ENCODE peak calls at places on chromosomes 13 and 19, in four cellular contexts. I is ovary, K is small intestine, G is endothelial cell of umbilical vein. Z is an unnamed sample.

GRCh38 chr19:32219881-32220552 is 125.4 kb upstream of the ZNF507 start:
- DNase-seq in I (no peak), K (no peak), G (no peak), Z (no peak)

GRCh38 chr13:105165449-105166125 is 1369.9 kb downstream of the EFNB2 start:
- DNase-seq in G (no peak), K (peak), I (no peak), Z (no peak)

GRCh38 chr13:37427843-37428494 is 170.6 kb downstream of the POSTN start:
- DNase-seq in G (peak), K (no peak), I (no peak), Z (no peak)

GRCh38 chr19:49327878-49328544 is 3.0 kb upstream of the SLC6A16 start:
- DNase-seq in G (peak), I (no peak), K (peak), Z (no peak)

GRCh38 chr13:35857769-35858168 is 273.4 kb downstream of the DCLK1 start:
- DNase-seq in G (no peak), K (no peak), I (no peak), Z (no peak)

GRCh38 chr19:6678690-6679109 is 8.7 kb upstream of the TNFSF14 start:
- DNase-seq in I (no peak), K (no peak), G (no peak), Z (peak)

GRCh38 chr19:54660967-54661366 is 1.8 kb upstream of the LILRB4 start:
- DNase-seq in G (no peak), I (no peak), K (no peak), Z (no peak)

GRCh38 chr13:111625526-111626315 is 305.3 kb downstream of the TEX29 start:
- DNase-seq in K (no peak), I (no peak), G (no peak), Z (no peak)

GRCh38 chr13:73429691-73430090 is 370.9 kb downstream of the KLF5 start:
- DNase-seq in I (no peak), G (no peak), K (peak), Z (peak)

GRCh38 chr13:98267080-98267912 is 90.2 kb upstream of the RNF113B start:
- DNase-seq in I (no peak), G (peak), K (peak), Z (no peak)

GRCh38 chr13:98576215-98576945 is 527 bp downstream of the STK24 start:
- DNase-seq in I (peak), G (peak), K (peak), Z (no peak)

GRCh38 chr19:56076413-56076998 is 44.6 kb downstream of the ZNF787 start:
- DNase-seq in G (peak), K (peak), I (peak), Z (no peak)

GRCh38 chr19:34291235-34291634 is 36.9 kb downstream of the GARRE1 start:
- DNase-seq in G (no peak), K (no peak), I (no peak), Z (no peak)

GRCh38 chr19:34733266-34733825 is 697 bp upstream of the ZNF181 start:
- DNase-seq in G (no peak), K (no peak), I (no peak), Z (no peak)

DNA sequence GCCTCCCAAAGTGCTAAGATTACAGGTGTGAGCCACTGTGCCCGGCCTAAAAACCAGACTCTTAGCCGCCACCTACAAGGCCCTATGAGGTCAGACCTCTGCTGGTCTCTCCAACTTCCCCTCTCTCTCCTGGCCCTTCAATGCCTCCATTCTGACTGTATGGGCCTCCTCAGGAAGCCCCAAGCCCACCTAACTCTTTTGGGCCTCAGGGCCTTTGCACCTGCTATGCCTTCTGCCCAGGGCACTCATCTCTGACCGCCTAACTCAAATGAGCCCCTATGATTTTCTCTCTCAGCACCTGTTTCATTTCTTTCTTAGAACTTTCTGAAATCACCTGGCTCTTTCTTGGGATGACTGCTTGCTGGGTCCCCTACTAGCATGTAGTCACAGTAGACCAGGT is 6.4 kb downstream of the WIZ start:
- DNase-seq in G (no peak), I (no peak), K (no peak), Z (no peak)
- H3K27ac ChIP-seq in G (no peak), I (no peak), K (no peak), Z (no peak)

DNA sequence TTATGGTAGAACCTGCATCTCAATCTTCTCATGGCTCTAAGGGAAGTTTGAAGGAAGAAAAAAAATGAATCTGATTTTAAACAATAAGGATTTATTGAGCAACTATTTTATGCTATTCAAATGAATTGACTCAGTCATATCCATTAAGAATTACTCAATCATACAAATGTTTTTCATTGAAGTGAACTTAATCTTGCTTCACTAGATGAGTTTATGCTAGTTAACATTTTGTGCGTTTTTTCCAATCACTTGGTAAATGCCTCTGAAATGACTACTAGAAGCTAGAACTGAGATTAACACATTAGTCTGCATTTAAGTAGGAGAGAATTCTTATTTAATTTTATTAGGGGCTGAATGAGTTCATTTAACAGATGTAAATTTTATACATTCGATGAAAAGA is 25.2 kb downstream of the RXFP2 start:
- DNase-seq in G (no peak), I (no peak), K (no peak), Z (no peak)
- H3K27ac ChIP-seq in G (no peak), I (no peak), K (no peak), Z (no peak)

GRCh38 chr19:5340637-5341447 is at the start of gene PTPRS:
- DNase-seq in K (peak), G (peak), I (peak), Z (no peak)

GRCh38 chr19:5337886-5338595 is 2.6 kb downstream of the PTPRS start:
- DNase-seq in G (no peak), K (no peak), I (no peak), Z (no peak)

GRCh38 chr19:5339950-5340636 is 519 bp downstream of the PTPRS start:
- DNase-seq in G (peak), I (no peak), K (no peak), Z (no peak)

GRCh38 chr19:5338661-5339469 is 1.7 kb downstream of the PTPRS start:
- DNase-seq in K (no peak), I (no peak), G (no peak), Z (no peak)

DNA sequence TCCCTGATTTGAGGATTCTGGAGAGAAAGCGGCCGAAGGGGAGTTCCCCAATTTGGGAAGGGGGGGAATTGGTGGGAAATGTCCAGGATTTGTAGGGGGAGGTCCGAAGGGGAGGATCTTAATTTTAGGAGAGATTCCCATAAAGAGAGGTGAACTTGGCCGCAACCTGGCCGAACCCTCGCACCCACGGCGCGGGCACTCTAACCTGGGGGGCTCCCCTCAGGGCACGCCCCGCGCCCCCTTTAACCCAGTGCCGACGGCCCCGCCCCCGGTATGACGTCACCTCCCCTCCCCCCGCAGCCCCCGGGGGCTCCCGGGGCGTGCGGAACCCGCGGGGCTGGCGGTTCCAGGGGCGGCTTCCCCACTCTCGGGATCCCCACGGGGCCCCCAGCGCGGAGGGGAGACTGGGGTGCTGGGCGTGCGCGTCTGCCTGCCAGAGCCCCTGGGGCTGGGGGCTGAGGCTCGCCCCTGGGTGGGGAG is 1.1 kb downstream of the PTPRS start:
- DNase-seq in G (no peak), I (no peak), K (no peak), Z (no peak)
- H3K27ac ChIP-seq in G (no peak), I (no peak), K (no peak), Z (no peak)

DNA sequence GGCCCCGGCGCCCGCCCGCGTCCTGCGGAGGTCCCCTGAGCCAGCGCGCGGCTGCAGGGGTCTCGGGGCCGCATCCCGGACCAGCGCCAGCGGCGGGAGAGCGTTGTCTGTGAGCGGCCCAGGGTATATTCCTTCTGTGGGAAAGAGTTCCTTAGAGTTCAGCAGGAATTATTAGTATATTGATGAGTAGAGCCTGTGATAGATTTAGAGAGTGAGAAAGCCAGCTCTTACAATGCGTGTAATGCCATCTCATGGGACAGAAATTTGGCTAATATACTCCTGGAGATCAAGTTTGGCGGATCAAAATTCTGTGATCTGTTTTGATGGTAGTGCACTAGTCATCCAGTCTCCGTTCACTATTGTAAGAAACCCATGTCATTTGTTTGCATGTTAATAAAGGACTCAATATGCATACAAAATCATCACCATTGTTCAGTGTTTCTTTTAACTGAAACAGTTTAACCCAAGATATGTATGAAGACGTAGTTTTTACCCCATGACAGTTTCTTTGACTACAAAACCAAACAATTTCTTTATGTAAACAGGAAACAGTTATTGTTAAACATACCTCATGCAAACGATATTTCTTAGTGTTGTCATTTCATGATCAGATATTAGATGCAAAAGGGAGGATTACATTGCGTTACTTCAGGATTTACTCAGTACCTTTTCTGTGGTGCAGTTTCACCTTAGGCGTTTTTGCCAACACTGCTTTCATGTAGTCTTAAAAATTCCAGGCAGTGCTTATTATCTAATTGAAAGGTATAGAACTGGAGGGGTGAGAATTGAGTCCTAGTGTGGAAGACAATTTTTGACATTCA is 9.9 kb downstream of the TNFRSF19 start:
- DNase-seq in I (no peak), G (peak), K (no peak), Z (no peak)
- H3K27ac ChIP-seq in I (no peak), G (no peak), K (no peak), Z (peak)

DNA sequence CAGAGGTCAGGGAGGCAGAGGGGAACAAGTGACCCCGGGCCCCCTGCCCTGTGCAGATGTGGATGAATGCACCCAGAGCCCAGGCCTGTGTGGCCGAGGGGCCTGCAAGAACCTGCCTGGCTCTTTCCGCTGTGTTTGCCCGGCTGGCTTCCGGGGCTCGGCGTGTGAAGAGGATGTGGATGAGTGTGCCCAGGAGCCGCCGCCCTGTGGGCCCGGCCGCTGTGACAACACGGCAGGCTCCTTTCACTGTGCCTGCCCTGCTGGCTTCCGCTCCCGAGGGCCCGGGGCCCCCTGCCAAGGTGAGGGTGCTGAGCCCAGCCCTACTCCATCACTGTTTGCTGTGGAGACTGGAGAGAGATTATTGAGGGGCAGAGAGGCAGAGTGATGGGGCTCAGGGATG is 9.9 kb downstream of the LTBP4 start:
- DNase-seq in I (no peak), K (peak), G (no peak), Z (no peak)
- H3K27ac ChIP-seq in I (no peak), K (peak), G (no peak), Z (peak)